ENCODE peak calls at places on chromosomes 4 and X, in six cellular contexts. O is lower leg skin; S is cardiac muscle cell; P is CD8-positive, alpha-beta T cell; G is AG09309; H is fibroblast of the aortic adventitia. J is an unnamed sample.

GRCh38 chr4:168920438-168921081 is 89.5 kb downstream of the CBR4 start:
- DNase-seq in O (no peak), S (no peak), P (no peak), G (no peak), H (no peak), J (no peak)

GRCh38 chrX:41118156-41118555 is 32.9 kb downstream of the USP9X start:
- DNase-seq in O (no peak), S (no peak), P (no peak), G (no peak), H (no peak), J (no peak)

GRCh38 chr4:86961605-86962295 is 26.9 kb downstream of the AFF1 start:
- DNase-seq in O (no peak), S (peak), P (no peak), G (no peak), H (no peak), J (peak)

GRCh38 chr4:60565558-60565957 is 634.6 kb upstream of the ADGRL3 start:
- DNase-seq in O (no peak), S (no peak), P (no peak), G (no peak), H (no peak), J (no peak)

GRCh38 chr4:182280439-182281111 is 37.4 kb downstream of the TENM3 start:
- DNase-seq in O (no peak), S (peak), P (no peak), G (no peak), H (peak), J (no peak)

GRCh38 chrX:71998836-71999509 is 88.3 kb downstream of the NHSL2 start:
- DNase-seq in O (no peak), S (peak), P (peak), G (no peak), H (peak), J (peak)

GRCh38 chrX:55220119-55220794 is at the start of gene PAGE5:
- DNase-seq in O (no peak), S (no peak), P (no peak), G (no peak), H (no peak), J (no peak)

GRCh38 chr4:165293061-165293460 is 34.4 kb upstream of the MSMO1 start:
- DNase-seq in O (no peak), S (no peak), P (no peak), G (no peak), H (no peak), J (no peak)

GRCh38 chr4:78414116-78414515 is 137.5 kb upstream of the ANXA3 start:
- DNase-seq in O (no peak), S (no peak), P (no peak), G (no peak), H (no peak), J (no peak)

GRCh38 chr4:3498901-3499510 is 33.2 kb downstream of the LRPAP1 start:
- DNase-seq in O (no peak), S (no peak), P (no peak), G (no peak), H (no peak), J (no peak)

GRCh38 chrX:29231800-29232199 is 644.6 kb downstream of the IL1RAPL1 start:
- DNase-seq in O (no peak), S (no peak), P (no peak), G (no peak), H (peak), J (no peak)
- TF ChIP-seq CTCF in O (no peak), S (peak), P (no peak), G (no peak), H (peak), J (no peak)

DNA sequence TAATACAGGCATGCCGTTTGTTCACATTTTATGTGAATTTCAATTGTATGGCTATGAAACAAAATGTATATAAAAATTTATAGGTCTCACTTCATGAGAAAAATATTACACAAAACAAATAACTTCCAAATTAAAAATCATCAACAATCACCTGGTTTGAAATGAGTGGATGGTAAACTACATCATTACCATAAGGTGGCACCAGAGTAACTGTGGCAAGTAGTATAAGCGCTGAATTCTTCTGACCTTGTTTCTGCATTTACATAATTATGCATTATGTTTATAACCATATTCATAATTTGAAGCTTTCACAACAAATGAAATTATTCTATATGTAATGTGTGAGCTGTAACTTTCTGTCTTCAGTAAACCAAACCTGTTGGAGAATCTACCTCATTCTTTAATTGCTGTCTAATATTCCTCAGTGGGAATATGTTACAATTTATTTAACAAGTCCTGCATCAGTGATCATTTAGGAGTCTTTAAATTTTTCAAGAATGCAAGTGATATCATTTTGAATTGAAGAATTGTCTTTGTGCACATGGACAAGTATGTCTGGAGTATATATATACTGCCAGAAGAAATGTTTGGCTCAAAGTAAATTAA is 55.2 kb downstream of the MMRN1 start:
- DNase-seq in O (no peak), S (peak), P (no peak), G (no peak), H (no peak), J (no peak)
- TF ChIP-seq CTCF in O (no peak), S (peak), P (no peak), G (no peak), H (no peak), J (no peak)

GRCh38 chrX:131264053-131264452 is 25.1 kb downstream of the IGSF1 start:
- DNase-seq in O (no peak), S (no peak), P (no peak), G (no peak), H (no peak), J (no peak)
- TF ChIP-seq CTCF in O (no peak), S (no peak), P (no peak), G (no peak), H (no peak), J (no peak)

GRCh38 chrX:36957425-36958328 is 50.5 kb upstream of the FAM47C start:
- DNase-seq in O (no peak), S (peak), P (no peak), G (no peak), H (no peak), J (no peak)
- TF ChIP-seq CTCF in O (no peak), S (peak), P (no peak), G (no peak), H (no peak), J (no peak)

DNA sequence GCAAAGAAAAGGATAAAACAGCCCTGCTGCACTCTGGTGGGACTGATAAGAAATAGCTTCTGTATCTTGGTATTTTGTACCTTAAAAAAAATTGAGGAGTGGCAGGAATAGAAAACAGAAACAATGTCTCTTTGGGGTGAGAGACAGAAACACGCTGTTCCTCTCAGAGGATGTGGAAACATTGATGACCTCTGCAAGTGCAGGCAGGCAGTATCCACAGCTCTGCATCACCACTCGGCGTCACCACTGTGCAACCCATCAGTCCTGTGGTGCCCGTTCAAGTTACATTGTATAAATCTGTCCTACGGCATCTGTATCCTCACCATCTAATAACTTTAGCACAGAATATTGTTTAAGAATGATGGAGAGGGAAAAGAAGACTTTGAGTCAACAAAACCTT is 152.4 kb upstream of the SPRY1 start:
- DNase-seq in O (peak), S (no peak), P (no peak), G (no peak), H (no peak), J (no peak)
- TF ChIP-seq CTCF in O (no peak), S (peak), P (no peak), G (no peak), H (no peak), J (no peak)

GRCh38 chr4:113103556-113103955 is 54.1 kb downstream of the ANK2 start:
- DNase-seq in O (no peak), S (no peak), P (no peak), G (no peak), H (no peak), J (no peak)

GRCh38 chr4:113101669-113102068 is 52.2 kb downstream of the ANK2 start:
- DNase-seq in O (no peak), S (no peak), P (no peak), G (no peak), H (peak), J (no peak)

GRCh38 chr4:113109106-113109740 is 59.8 kb downstream of the ANK2 start:
- DNase-seq in O (no peak), S (no peak), P (no peak), G (no peak), H (no peak), J (no peak)

DNA sequence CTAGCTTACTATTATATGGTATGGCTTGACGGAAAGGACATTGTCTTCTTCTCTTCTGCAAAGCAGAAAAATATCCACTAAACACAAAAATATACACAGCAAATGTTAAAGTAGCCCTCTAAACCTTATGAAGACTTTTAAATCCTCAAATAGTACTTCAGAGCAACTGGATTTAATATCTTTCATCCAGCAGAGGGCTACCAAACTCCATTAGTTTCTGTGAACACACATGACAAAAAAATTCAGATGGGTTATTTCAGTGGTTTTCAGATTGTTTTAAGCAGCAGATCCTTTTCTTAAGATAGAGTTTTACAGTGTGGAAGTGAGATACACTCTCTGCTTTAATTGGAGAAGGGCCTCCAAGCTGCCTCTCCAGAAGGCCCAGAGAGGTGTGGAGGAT is 56.6 kb downstream of the ANK2 start:
- DNase-seq in O (no peak), S (peak), P (no peak), G (peak), H (peak), J (peak)
- TF ChIP-seq CTCF in O (no peak), S (peak), P (no peak), G (peak), H (peak), J (peak)

GRCh38 chr4:127782275-127783025 is at the start of gene HSPA4L:
- DNase-seq in O (peak), S (peak), P (peak), G (no peak), H (peak), J (peak)
- TF ChIP-seq CTCF in O (peak), S (peak), P (no peak), G (peak), H (peak), J (peak)

J was measured in GM13976.